ENCODE peak calls at places on chromosomes 16 and 17, in five cellular contexts. U is right lobe of liver, O is WTC11, J is retinal pigment epithelial cell, W is IMR-90. K is an unnamed sample.

GRCh38 chr17:954431-955164 is 25.0 kb downstream of the NXN start:
- DNase-seq in U (no peak), O (no peak), J (peak; percentile 95), W (peak; percentile 95), K (no peak)

GRCh38 chr17:57530026-57530425 is 215.1 kb downstream of the CCDC182 start:
- DNase-seq in U (no peak), O (no peak), J (no peak), W (no peak), K (no peak)

GRCh38 chr16:88773812-88774291 is 11.2 kb downstream of the PIEZO1 start:
- DNase-seq in U (no peak), O (peak; percentile 52), J (peak; percentile 73), W (peak; percentile 93), K (no peak)

GRCh38 chr16:86975445-86975844 is 341.7 kb downstream of the C16orf95 start:
- DNase-seq in U (no peak), O (peak; percentile 60), J (peak; percentile 99), W (peak; percentile 95), K (peak; percentile 46)

GRCh38 chr16:17930280-17930679 is 406.3 kb downstream of the NPIPA8 start:
- DNase-seq in U (no peak), O (no peak), J (no peak), W (no peak), K (no peak)

GRCh38 chr16:87806246-87806607 is 40.4 kb upstream of the KLHDC4 start:
- DNase-seq in U (no peak), O (no peak), J (no peak), W (peak; percentile 54), K (no peak)

GRCh38 chr17:63151981-63152523 is 186.0 kb downstream of the TANC2 start:
- DNase-seq in U (no peak), O (no peak), J (peak; percentile 58), W (peak; percentile 63), K (no peak)

GRCh38 chr16:56042416-56042815 is 148.9 kb upstream of the GNAO1 start:
- DNase-seq in U (no peak), O (no peak), J (no peak), W (no peak), K (no peak)

GRCh38 chr16:12256880-12257279 is 280.3 kb downstream of the SNX29 start:
- DNase-seq in U (no peak), O (no peak), J (no peak), W (peak; percentile 51), K (no peak)

GRCh38 chr17:44376124-44376523 is 12.5 kb upstream of the FAM171A2 start:
- DNase-seq in U (peak; percentile 60), O (peak; percentile 74), J (no peak), W (peak; percentile 10), K (peak; percentile 62)

GRCh38 chr17:41528959-41529353 is 848 bp upstream of the KRT19 start:
- DNase-seq in U (no peak), O (no peak), J (no peak), W (no peak), K (no peak)

GRCh38 chr16:89864421-89864820 is 9.0 kb upstream of the TCF25 start:
- DNase-seq in U (no peak), O (no peak), J (no peak), W (peak; percentile 13), K (no peak)

GRCh38 chr17:56436142-56436541 is 157.4 kb upstream of the NOG start:
- DNase-seq in U (no peak), O (no peak), J (no peak), W (no peak), K (no peak)

GRCh38 chr16:56512025-56512424 is 7.8 kb downstream of the BBS2 start:
- DNase-seq in U (no peak), O (no peak), J (no peak), W (no peak), K (no peak)

GRCh38 chr17:71521724-71522123 is 599.1 kb upstream of the SOX9 start:
- DNase-seq in U (no peak), O (no peak), J (no peak), W (no peak), K (no peak)

GRCh38 chr17:77909236-77909635 is 49.3 kb upstream of the TNRC6C start:
- DNase-seq in U (no peak), O (no peak), J (no peak), W (no peak), K (no peak)

GRCh38 chr17:47902039-47902744 is 6.2 kb downstream of the SP2 start:
- DNase-seq in U (no peak), O (peak; percentile 67), J (no peak), W (no peak), K (no peak)

GRCh38 chr17:50027639-50028206 is 28.2 kb upstream of the ITGA3 start:
- DNase-seq in U (peak; percentile 60), O (no peak), J (peak; percentile 91), W (peak; percentile 96), K (no peak)

GRCh38 chr17:4161179-4161559 is 18.2 kb downstream of the CYB5D2 start:
- DNase-seq in U (no peak), O (peak; percentile 21), J (no peak), W (peak; percentile 93), K (no peak)

GRCh38 chr17:2700491-2701141 is 10.9 kb downstream of the CLUH start:
- DNase-seq in U (peak; percentile 42), O (peak; percentile 8), J (no peak), W (no peak), K (no peak)

GRCh38 chr17:28338056-28338768 is 2.7 kb downstream of the TNFAIP1 start:
- DNase-seq in U (no peak), O (no peak), J (no peak), W (peak; percentile 86), K (no peak)

GRCh38 chr16:58002936-58003335 is 1.7 kb downstream of the USB1 start:
- DNase-seq in U (peak; percentile 19), O (no peak), J (no peak), W (no peak), K (no peak)

GRCh38 chr16:12111819-12112218 is 135.3 kb downstream of the SNX29 start:
- DNase-seq in U (no peak), O (no peak), J (no peak), W (no peak), K (no peak)

GRCh38 chr17:59764292-59764741 is 56.9 kb downstream of the VMP1 start:
- DNase-seq in U (no peak), O (no peak), J (no peak), W (peak; percentile 37), K (no peak)

GRCh38 chr17:73759324-73760185 is 115.3 kb upstream of the SDK2 start:
- DNase-seq in U (no peak), O (no peak), J (no peak), W (no peak), K (no peak)

GRCh38 chr17:47077576-47077975 is 98.5 kb upstream of the RPRML start:
- DNase-seq in U (no peak), O (no peak), J (no peak), W (peak; percentile 83), K (no peak)

GRCh38 chr17:77475012-77475976 is 334.5 kb downstream of the SEC14L1 start:
- DNase-seq in U (no peak), O (no peak), J (no peak), W (peak; percentile 95), K (no peak)

GRCh38 chr17:62566996-62567578 is 60.4 kb upstream of the MRC2 start:
- DNase-seq in U (no peak), O (no peak), J (no peak), W (no peak), K (no peak)

GRCh38 chr16:4675864-4676786 is 17.2 kb upstream of the NUDT16L1 start:
- DNase-seq in U (no peak), O (no peak), J (no peak), W (no peak), K (no peak)

GRCh38 chr17:29084476-29085148 is 41.7 kb downstream of the PIPOX start:
- DNase-seq in U (no peak), O (no peak), J (no peak), W (peak; percentile 55), K (no peak)

GRCh38 chr17:7439462-7440112 is at the start of gene FGF11:
- DNase-seq in U (peak; percentile 55), O (no peak), J (no peak), W (no peak), K (peak; percentile 31)

GRCh38 chr17:75876938-75877751 is 1.2 kb downstream of the TRIM47 start:
- DNase-seq in U (peak; percentile 88), O (no peak), J (peak; percentile 92), W (peak; percentile 97), K (no peak)

GRCh38 chr17:75875182-75875939 is 3.0 kb downstream of the TRIM47 start:
- DNase-seq in U (no peak), O (no peak), J (no peak), W (no peak), K (no peak)

GRCh38 chr17:75875940-75876189 is 2.5 kb downstream of the TRIM47 start:
- DNase-seq in U (no peak), O (no peak), J (no peak), W (no peak), K (no peak)

GRCh38 chr17:75877752-75878173 is 618 bp downstream of the TRIM47 start:
- DNase-seq in U (peak; percentile 83), O (peak; percentile 81), J (no peak), W (peak; percentile 71), K (peak; percentile 68)

GRCh38 chr17:75876190-75876937 is 2.0 kb downstream of the TRIM47 start:
- DNase-seq in U (peak; percentile 81), O (peak; percentile 71), J (no peak), W (no peak), K (peak; percentile 37)
- TF ChIP-seq CTCF in U (no peak), O (no peak), J (peak; percentile 29), W (peak; percentile 3), K (no peak)

GRCh38 chr17:18038861-18039534 is at the start of the genes ATPAF2 and GID4:
- DNase-seq in U (peak; percentile 100), O (peak; percentile 100), J (peak; percentile 96), W (peak; percentile 98), K (peak; percentile 100)
- TF ChIP-seq CTCF in U (peak; percentile 3), O (no peak), J (no peak), W (no peak), K (no peak)

GRCh38 chr17:82767041-82767754 is 15.3 kb downstream of the TBCD start:
- DNase-seq in U (peak; percentile 61), O (peak; percentile 79), J (no peak), W (peak; percentile 38), K (peak; percentile 67)
- TF ChIP-seq CTCF in U (peak; percentile 62), O (peak; percentile 73), J (peak; percentile 73), W (peak; percentile 62), K (peak; percentile 76)

GRCh38 chr16:71894921-71895678 is at the start of gene IST1:
- DNase-seq in U (peak; percentile 98), O (peak; percentile 97), J (peak; percentile 96), W (peak; percentile 99), K (peak; percentile 97)
- TF ChIP-seq CTCF in U (peak; percentile 15), O (no peak), J (no peak), W (no peak), K (no peak)

DNA sequence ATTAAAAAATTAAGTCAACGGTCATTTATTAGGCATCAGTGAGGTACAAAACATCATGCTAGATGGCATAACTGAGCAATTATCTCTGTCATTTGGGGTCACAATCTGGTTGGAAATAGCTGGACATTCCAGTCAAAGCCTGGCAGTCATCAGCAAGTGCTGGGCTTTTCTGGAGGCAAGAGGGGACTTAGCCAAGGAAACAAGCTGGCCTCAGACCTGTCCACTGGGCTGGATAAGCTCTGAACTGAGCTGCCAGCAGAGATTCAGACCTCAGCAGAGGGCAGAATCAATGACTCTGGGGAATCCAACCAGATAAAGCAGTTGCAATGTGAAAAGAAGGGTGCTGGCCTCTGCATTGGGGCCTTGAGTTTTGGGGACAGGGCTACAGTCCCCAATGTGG is 161.9 kb upstream of the NOL11 start:
- DNase-seq in U (no peak), O (no peak), J (no peak), W (no peak), K (no peak)
- TF ChIP-seq CTCF in U (no peak), O (no peak), J (no peak), W (no peak), K (no peak)

K was measured in endothelial cell.